ENCODE peak calls at places on chromosomes 2 and 18, in six cellular contexts. Z is neuronal stem cell, G is H1, H is IMR-90, Q is mesendoderm, C is mesenchymal stem cell. T is an unnamed sample.

GRCh38 chr2:73085691-73086090 is 14.2 kb upstream of the SFXN5 start:
- DNase-seq in C (peak; percentile 79), G (peak; percentile 96), Q (peak; percentile 83), Z (peak; percentile 77), H (peak; percentile 63), T (peak; percentile 87)

GRCh38 chr2:27572439-27572838 is 10.4 kb upstream of the ZNF512 start:
- DNase-seq in G (no peak), H (no peak), C (no peak), Z (no peak), Q (peak; percentile 31), T (no peak)

GRCh38 chr18:417495-417894 is 83.0 kb downstream of the COLEC12 start:
- DNase-seq in H (no peak), Z (no peak), Q (no peak), G (no peak), C (no peak), T (no peak)

GRCh38 chr2:237184192-237184922 is 98.7 kb downstream of the COPS8 start:
- DNase-seq in C (peak; percentile 94), G (no peak), Z (no peak), H (peak; percentile 98), Q (no peak), T (no peak)

GRCh38 chr2:96315400-96316071 is 9.6 kb upstream of the ITPRIPL1 start:
- DNase-seq in G (no peak), Q (peak; percentile 43), H (peak; percentile 71), C (peak; percentile 53), Z (no peak), T (no peak)

GRCh38 chr18:50836521-50836957 is 16.7 kb upstream of the MRO start:
- DNase-seq in H (peak; percentile 35), G (no peak), Q (no peak), C (no peak), Z (no peak), T (no peak)

GRCh38 chr2:215839816-215840215 is 173.5 kb downstream of the MREG start:
- DNase-seq in Z (no peak), H (no peak), Q (no peak), G (no peak), C (no peak), T (peak; percentile 36)

GRCh38 chr18:78506031-78506461 is 473.6 kb upstream of the SALL3 start:
- DNase-seq in H (no peak), Z (peak; percentile 76), G (peak; percentile 74), Q (peak; percentile 89), C (no peak), T (peak; percentile 84)

DNA sequence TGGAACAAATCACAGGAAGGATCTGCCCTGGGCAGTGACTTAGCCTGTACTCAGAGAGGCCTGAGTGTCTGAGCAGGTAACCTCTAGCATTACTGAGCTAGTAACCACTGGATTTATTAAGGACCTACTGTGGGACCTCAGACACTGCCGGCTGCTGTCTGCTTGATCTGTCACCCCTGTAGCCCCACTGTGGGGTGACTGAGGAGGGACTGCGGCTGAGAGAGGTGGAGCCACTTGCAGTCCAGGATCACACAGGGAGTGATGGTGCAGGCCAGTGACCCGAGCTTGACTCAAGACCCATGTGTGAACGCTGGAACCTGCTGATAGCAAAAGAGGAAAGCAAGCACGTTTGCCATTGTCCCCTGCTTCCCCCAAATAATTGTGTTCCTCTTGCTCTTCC is 15.6 kb downstream of the CHMP1B start:
- DNase-seq in Q (no peak), H (no peak), Z (no peak), C (no peak), G (no peak), T (no peak)
- H3K18ac ChIP-seq in Q (no peak overlapping the region), H (no peak overlapping the region), Z (no peak overlapping the region), C (no peak overlapping the region), G (no peak overlapping the region), T (no peak overlapping the region)

GRCh38 chr2:190526105-190526708 is 8.3 kb downstream of the NEMP2 start:
- DNase-seq in Z (no peak), Q (no peak), G (no peak), C (no peak), H (no peak), T (no peak)
- H3K4ac ChIP-seq in Z (no peak overlapping the region), Q (no peak overlapping the region), G (no peak overlapping the region), C (no peak overlapping the region), H (no peak overlapping the region), T (no peak overlapping the region)

GRCh38 chr2:128305555-128306080 is 13.1 kb downstream of the HS6ST1 start:
- DNase-seq in H (peak; percentile 75), G (no peak), C (peak; percentile 82), Q (no peak), Z (no peak), T (no peak)
- H4K8ac ChIP-seq in H (peak overlapping the region; percentile 89), G (no peak overlapping the region), C (peak overlapping the region; percentile 79), Q (no peak overlapping the region), Z (no peak overlapping the region), T (no peak overlapping the region)

DNA sequence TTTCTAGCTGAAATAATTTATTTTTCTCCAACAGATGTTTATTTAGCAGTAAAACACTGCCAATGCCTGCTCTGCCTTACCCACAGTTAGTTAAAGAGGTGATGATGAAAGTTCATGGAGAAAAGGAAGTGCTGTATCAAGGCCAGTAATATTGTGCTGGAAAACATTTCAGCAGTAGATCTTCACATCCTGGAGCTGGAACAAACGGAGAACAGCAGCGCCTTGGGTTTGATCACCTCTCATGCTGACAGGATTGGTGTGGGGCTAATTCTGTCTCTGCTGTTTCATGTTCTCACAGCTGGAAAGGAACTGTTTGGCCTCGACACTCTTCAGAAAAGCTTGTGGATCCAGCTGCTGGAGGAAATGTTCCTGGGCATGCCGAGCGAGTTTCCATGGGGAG is 61.5 kb upstream of the RPE start:
- DNase-seq in G (no peak), Q (no peak), H (no peak), Z (no peak), C (no peak), T (no peak)
- H3K18ac ChIP-seq in G (no peak overlapping the region), Q (no peak overlapping the region), H (no peak overlapping the region), Z (no peak overlapping the region), C (no peak overlapping the region), T (no peak overlapping the region)

GRCh38 chr2:53257287-53257686 is 510.3 kb upstream of the CHAC2 start:
- DNase-seq in Q (no peak), G (no peak), Z (no peak), C (no peak), H (no peak), T (no peak)

GRCh38 chr2:53259395-53260009 is 508.1 kb upstream of the CHAC2 start:
- DNase-seq in C (no peak), G (no peak), Z (no peak), H (no peak), Q (no peak), T (no peak)
- H3K4ac ChIP-seq in C (no peak overlapping the region), G (no peak overlapping the region), Z (peak overlapping the region; percentile 78), H (no peak overlapping the region), Q (no peak overlapping the region), T (no peak overlapping the region)

GRCh38 chr2:118846667-118847446 is 591 bp downstream of the EN1 start:
- DNase-seq in G (peak; percentile 59), H (no peak), Z (peak; percentile 36), Q (peak; percentile 53), C (no peak), T (peak; percentile 45)

GRCh38 chr2:118848381-118849225 is 1.2 kb upstream of the EN1 start:
- DNase-seq in C (no peak), Z (peak; percentile 32), G (peak; percentile 70), H (no peak), Q (peak; percentile 51), T (peak; percentile 70)

GRCh38 chr2:118845843-118846666 is 1.4 kb downstream of the EN1 start:
- DNase-seq in Q (peak; percentile 22), H (no peak), G (peak; percentile 68), C (no peak), Z (peak; percentile 24), T (peak; percentile 32)

GRCh38 chr2:118849226-118850170 is 2.0 kb upstream of the EN1 start:
- DNase-seq in Q (peak; percentile 16), C (no peak), G (peak; percentile 48), H (no peak), Z (peak; percentile 24), T (no peak)

DNA sequence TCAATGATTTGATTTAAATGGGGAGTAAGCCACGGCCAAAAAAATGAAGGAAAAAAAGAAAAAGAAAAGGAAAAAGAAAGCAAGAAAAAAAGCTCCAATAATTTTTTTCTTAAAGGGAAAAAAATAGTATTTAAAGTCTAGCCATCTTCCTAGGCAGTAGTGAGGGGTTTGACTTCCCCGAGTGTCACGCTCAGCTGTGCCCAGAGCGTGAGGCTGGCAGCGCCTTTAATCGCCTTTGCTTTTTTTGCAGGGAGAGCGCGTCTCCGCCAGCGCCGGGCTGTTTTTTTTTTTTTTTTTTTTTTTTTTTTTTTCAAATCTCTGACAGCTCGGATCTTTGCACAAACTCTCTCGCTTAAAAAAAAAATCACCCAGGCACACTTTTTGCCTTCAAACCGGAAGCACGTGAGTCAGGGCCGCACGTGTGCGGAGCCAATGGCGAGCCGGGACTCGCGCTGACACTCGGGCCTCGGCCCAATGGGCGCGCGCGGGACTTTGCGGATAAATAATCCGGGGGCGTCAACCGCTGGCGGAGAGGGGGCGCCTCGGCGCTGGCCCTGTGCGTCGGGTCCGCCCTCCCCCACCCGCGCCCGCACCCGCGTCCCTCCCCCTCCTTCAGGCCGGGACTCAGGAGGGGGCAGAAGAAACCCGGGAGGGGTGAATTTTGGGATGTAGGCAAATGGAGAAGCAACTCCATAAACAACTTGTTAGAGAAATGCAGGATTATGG is at the start of gene EN1:
- DNase-seq in Z (peak; percentile 54), H (peak; percentile 8), C (no peak), G (peak; percentile 85), Q (peak; percentile 84), T (peak; percentile 90)
- H4K8ac ChIP-seq in Z (no peak within 1 kb of the TSS), H (no peak within 1 kb of the TSS), C (no peak within 1 kb of the TSS), G (no peak within 1 kb of the TSS), Q (no peak within 1 kb of the TSS), T (no peak within 1 kb of the TSS)

DNA sequence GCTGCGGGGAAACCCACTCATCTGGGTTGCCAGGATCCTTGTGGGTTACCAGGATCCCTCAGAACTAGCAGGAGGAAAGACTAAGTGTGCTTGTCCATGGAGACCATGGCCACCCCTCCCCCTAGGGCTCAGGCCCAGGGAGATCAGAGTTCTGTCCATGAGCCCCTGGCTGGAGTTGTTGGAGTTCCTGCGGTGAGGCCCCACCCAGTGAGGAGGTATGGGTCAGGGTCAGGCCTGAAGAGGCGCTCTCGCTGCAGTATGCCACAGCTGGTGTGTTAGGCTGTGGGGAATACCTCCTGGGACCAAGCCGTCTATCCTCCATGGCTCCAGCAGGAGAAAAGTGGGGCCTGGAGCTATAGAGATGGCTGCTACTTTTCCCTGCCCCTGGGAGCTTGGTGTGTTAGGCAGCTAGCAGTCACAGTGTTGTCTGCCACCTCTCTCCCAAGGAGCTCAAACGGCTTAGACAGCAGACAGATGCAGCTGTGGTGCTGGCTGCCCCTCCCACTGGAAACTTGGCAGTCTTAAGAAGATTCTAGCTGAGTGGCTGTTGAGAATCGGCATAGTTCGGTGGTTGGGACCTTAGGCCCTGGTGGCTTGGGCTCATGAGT is 240.3 kb upstream of the CELF4 start:
- DNase-seq in C (no peak), Q (peak; percentile 21), H (no peak), Z (no peak), G (no peak), T (no peak)
- H3K18ac ChIP-seq in C (no peak overlapping the region), Q (no peak overlapping the region), H (no peak overlapping the region), Z (peak overlapping the region; percentile 59), G (no peak overlapping the region), T (no peak overlapping the region)

DNA sequence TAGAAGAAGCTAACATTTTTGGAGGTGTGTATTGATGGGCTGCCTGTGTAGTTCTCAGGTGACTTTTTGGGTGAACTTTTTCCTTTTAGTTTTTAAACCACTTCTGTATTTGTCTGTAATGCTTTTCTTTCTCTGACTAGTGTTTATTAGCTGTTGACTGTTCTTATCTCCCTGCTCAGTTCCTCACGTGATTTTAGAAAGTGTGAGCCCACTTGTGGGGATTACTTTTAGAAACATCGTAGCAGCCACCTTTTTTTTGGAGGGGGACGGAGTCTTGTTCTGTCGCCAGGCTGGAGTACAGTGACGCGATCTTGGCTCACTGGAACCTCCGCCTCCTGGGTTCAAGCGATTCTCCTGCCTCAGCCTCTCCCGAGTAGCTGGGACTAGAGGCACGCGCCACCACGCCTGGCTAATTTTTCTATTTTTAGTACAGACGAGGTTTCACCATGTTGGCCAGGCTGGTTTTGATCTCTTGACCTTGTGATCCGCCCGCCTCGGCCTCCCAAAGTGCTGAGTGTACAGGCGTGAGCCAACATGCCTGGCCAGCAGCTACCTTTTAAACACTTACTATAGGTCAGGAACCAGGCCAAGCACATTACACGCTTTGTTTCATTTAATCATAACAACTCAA is 9.2 kb upstream of the CDKL4 start:
- DNase-seq in Q (no peak), G (no peak), C (no peak), Z (no peak), H (no peak), T (no peak)
- H3K4ac ChIP-seq in Q (no peak overlapping the region), G (no peak overlapping the region), C (no peak overlapping the region), Z (no peak overlapping the region), H (no peak overlapping the region), T (no peak overlapping the region)